ENCODE peak calls at places on chromosomes 1 and 21, in ten cellular contexts. A is CD8-positive, alpha-beta T cell; H is lower lobe of right lung; P is stomach; F is psoas muscle; V is heart left ventricle; B is AG04450; L is Peyer's patch; W is neural progenitor cell; Y is right lobe of liver. Q is an unnamed sample.

GRCh38 chr21:33293811-33294216 is 27.6 kb downstream of the IL10RB start:
- DNase-seq in A (peak; percentile 11), H (no peak), P (no peak), F (no peak), V (no peak), B (no peak), L (no peak), W (no peak), Y (no peak), Q (no peak)

GRCh38 chr1:45957684-45958083 is 154.3 kb downstream of the MAST2 start:
- DNase-seq in A (no peak), H (no peak), P (no peak), F (no peak), V (no peak), B (no peak), L (no peak), W (no peak), Y (no peak), Q (no peak)

GRCh38 chr21:23578027-23578426 is 2029.3 kb downstream of the MRPL39 start:
- DNase-seq in A (no peak), H (no peak), P (no peak), F (no peak), V (no peak), B (no peak), L (no peak), W (no peak), Y (no peak), Q (no peak)

GRCh38 chr1:92877792-92878191 is 46.0 kb downstream of the RPL5 start:
- DNase-seq in A (no peak), H (no peak), P (no peak), F (no peak), V (no peak), B (no peak), L (no peak), W (no peak), Y (no peak), Q (no peak)

GRCh38 chr1:20500716-20501115 is 7.2 kb downstream of the MUL1 start:
- DNase-seq in A (no peak), H (no peak), P (no peak), F (no peak), V (no peak), B (no peak), L (no peak), W (no peak), Y (no peak), Q (no peak)

GRCh38 chr1:204350857-204351573 is 8.7 kb downstream of the PLEKHA6 start:
- DNase-seq in A (no peak), H (peak; percentile 60), P (peak; percentile 77), F (peak; percentile 72), V (peak; percentile 64), B (peak; percentile 59), L (peak; percentile 71), W (peak; percentile 98), Y (no peak), Q (peak; percentile 88)

GRCh38 chr1:154943649-154944421 is 7.3 kb upstream of the PMVK start:
- DNase-seq in A (peak; percentile 40), H (no peak), P (peak; percentile 47), F (no peak), V (no peak), B (no peak), L (peak; percentile 67), W (peak; percentile 70), Y (no peak), Q (peak; percentile 76)

GRCh38 chr1:219439376-219439775 is 173.5 kb downstream of the ZC3H11B start:
- DNase-seq in A (no peak), H (no peak), P (no peak), F (no peak), V (no peak), B (no peak), L (no peak), W (no peak), Y (no peak), Q (no peak)

GRCh38 chr1:241639653-241640148 is 468 bp downstream of the CHML start:
- DNase-seq in A (peak; percentile 12), H (peak; percentile 77), P (no peak), F (peak; percentile 25), V (peak; percentile 41), B (no peak), L (no peak), W (peak; percentile 67), Y (peak; percentile 69), Q (peak; percentile 71)

GRCh38 chr1:32246888-32247273 is at the start of gene FAM167B:
- DNase-seq in A (no peak), H (no peak), P (no peak), F (peak; percentile 65), V (peak; percentile 76), B (no peak), L (no peak), W (no peak), Y (peak; percentile 59), Q (no peak)

GRCh38 chr1:70893381-70893780 is 154.2 kb downstream of the PTGER3 start:
- DNase-seq in A (no peak), H (no peak), P (no peak), F (no peak), V (no peak), B (no peak), L (no peak), W (no peak), Y (no peak), Q (no peak)

GRCh38 chr1:3831689-3832088 is 25.3 kb downstream of the CEP104 start:
- DNase-seq in A (no peak), H (no peak), P (no peak), F (no peak), V (no peak), B (no peak), L (no peak), W (no peak), Y (no peak), Q (no peak)

DNA sequence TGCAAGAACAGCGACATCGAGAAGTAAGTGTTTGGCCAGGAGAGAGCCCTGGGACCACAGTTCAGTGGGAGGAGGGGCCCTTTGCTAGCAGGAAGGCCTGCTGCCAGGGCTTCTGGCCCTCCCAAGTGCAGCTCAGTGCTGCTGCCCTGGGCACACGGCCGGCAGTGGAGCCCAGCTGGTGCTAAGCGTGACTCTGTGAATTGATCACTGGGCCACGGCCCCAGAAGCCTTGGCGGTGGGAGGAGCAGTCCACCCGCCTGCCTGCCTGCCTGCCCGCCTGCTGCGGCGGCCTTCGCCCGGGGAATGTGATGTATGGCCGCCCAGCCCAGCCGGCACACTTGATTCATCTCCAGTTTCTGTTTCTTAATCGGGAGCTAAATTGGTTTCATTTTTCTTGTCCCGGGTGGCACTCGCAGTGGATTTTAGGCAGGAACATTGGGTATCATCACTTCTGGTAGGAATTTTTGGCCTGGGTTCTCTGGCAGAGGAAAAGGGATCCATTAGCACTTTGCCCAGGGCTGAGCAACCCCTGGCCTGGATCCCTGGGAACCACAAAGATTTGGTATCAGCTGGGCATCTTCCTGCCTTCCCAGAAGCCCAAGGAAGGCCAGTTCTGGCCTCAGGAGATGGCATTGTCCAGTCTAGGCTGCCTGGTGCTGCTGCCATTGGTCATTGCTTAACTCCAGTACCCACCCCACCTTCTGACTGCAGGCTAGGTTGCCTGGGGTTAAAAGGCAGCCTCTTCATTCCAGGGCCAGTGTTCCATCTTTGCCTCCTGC is 28.6 kb downstream of the TMEM53 start:
- DNase-seq in A (no peak), H (no peak), P (peak; percentile 38), F (peak; percentile 82), V (no peak), B (no peak), L (peak; percentile 87), W (no peak), Y (peak; percentile 84), Q (no peak)
- H3K4me3 ChIP-seq in A (no peak overlapping the region), H (no peak overlapping the region), P (no peak overlapping the region), F (peak overlapping the region; percentile 41), V (no peak overlapping the region), B (no peak overlapping the region), L (no peak overlapping the region), W (no peak overlapping the region), Y (no peak overlapping the region), Q (no peak overlapping the region)

DNA sequence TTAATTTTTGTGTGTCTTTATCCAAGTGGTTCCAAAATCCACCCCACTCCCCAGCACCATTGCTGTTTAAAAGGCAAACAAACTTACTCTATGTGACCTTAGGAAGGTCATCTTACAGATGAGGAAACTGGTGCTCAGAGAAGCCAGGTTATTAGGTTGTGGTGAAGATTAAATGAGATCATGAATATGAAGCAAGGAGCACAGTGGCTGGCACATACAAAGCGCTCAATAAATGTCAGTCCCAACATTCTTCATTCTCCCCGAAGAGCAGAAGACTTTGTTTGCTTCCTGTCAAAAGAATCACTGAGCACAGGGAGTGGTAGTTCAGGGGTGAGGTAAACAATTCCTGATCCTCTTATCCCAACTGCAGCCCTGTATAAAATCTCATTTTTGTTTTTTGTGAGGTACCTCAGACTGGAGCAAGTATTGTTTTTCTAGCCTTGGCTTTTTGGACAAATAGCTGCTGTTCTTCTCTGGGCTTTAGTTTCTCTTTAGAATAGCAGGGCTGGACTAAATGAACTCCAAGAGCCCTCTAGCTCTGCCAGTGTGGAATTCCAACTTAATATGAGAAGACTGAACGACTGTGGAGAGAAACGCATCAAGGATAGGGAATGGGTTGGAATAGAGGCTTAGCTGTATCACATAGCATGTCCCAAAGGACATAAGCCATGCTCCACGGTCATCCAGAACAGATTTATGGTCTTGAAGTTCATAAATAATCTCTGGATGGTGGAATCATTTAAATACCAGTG is 455.3 kb upstream of the USP24 start:
- DNase-seq in A (no peak), H (no peak), P (no peak), F (no peak), V (no peak), B (no peak), L (no peak), W (no peak), Y (no peak), Q (no peak)
- TF ChIP-seq CTCF in A (no peak), H (no peak), P (no peak), F (no peak), V (no peak), B (no peak), L (no peak), W (no peak), Y (no peak), Q (no peak)

DNA sequence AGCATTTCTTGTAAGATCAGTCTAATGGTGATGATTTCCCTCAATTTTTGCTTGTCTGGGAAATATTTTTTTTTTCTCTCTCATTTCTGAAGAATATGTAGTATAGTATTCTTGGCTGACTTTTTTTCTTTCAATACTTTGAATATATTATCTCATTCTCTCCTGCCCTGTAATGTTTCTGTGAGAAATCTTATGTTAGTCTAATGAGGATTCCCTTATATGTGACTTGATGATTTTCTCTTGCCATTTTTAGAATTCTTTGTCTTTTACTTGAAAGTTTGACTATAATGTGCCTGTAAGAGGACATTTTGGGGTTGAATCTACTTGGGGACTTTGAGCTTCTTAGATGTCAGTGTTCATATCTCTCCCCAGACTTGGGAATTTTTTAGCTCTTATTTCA is 40.0 kb upstream of the PCBP3 start:
- DNase-seq in A (no peak), H (no peak), P (no peak), F (no peak), V (no peak), B (no peak), L (no peak), W (no peak), Y (no peak), Q (no peak)
- H3K9me3 ChIP-seq in A (no peaks in the 10 kb centered on the region), H (peaks cover 9% of the 10 kb centered on the region), P (peaks cover 18% of the 10 kb centered on the region), F (peaks cover 15% of the 10 kb centered on the region), V (peaks cover 22% of the 10 kb centered on the region), B (peaks cover 17% of the 10 kb centered on the region), L (no peaks in the 10 kb centered on the region), W (peaks cover 6% of the 10 kb centered on the region), Y (no peaks in the 10 kb centered on the region), Q (peaks cover 4% of the 10 kb centered on the region)

DNA sequence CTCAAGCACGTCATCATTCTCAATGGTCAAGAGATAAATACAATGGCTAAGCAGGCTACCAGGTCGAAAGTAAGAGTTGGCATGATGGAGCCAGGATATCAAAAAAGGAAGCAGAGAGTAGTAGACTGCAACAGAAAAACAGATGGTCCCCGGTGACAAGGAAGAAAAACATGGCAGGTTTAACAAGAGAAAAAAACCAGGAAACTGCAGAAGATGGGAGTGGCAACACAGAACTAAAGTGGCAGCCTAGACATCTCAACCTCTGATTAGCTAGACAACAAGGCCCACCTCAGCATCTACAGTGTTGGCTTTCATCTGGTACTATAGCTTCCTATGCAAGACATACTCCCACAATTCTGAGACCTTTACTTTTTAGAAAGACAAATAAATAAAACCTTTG is 3.1 kb downstream of the UBR4 start:
- DNase-seq in A (no peak), H (no peak), P (no peak), F (no peak), V (no peak), B (no peak), L (no peak), W (no peak), Y (no peak), Q (no peak)
- H3K4me3 ChIP-seq in A (no peak overlapping the region), H (no peak overlapping the region), P (no peak overlapping the region), F (no peak overlapping the region), V (no peak overlapping the region), B (no peak overlapping the region), L (no peak overlapping the region), W (no peak overlapping the region), Y (no peak overlapping the region), Q (no peak overlapping the region)